ENCODE peak calls at places on chromosomes 6 and 20, in four cellular contexts. One of them, this sample, is unnamed.

GRCh38 chr20:57390604-57391438 is at the start of gene RBM38:
- DNase-seq in T-helper 2 cell: peak
- DNase-seq in effector memory CD8-positive, alpha-beta T cell: peak
- DNase-seq in DMS153: peak
- DNase-seq in this sample: peak

GRCh38 chr6:2504495-2505064 is 246.1 kb downstream of the MYLK4 start:
- DNase-seq in T-helper 2 cell: no peak
- DNase-seq in effector memory CD8-positive, alpha-beta T cell: no peak
- DNase-seq in DMS153: no peak
- DNase-seq in this sample: no peak

GRCh38 chr6:143998686-143999085 is 9.4 kb downstream of the PLAGL1 start:
- DNase-seq in T-helper 2 cell: no peak
- DNase-seq in effector memory CD8-positive, alpha-beta T cell: no peak
- DNase-seq in DMS153: no peak
- DNase-seq in this sample: no peak

GRCh38 chr6:158648682-158649131 is 1.1 kb upstream of the SYTL3 start:
- DNase-seq in T-helper 2 cell: no peak
- DNase-seq in effector memory CD8-positive, alpha-beta T cell: no peak
- DNase-seq in DMS153: no peak
- DNase-seq in this sample: no peak

GRCh38 chr6:43927525-43928210 is 157.7 kb downstream of the VEGFA start:
- DNase-seq in T-helper 2 cell: no peak
- DNase-seq in effector memory CD8-positive, alpha-beta T cell: no peak
- DNase-seq in DMS153: no peak
- DNase-seq in this sample: peak

GRCh38 chr6:158377866-158378265 is 65.6 kb downstream of the TULP4 start:
- DNase-seq in T-helper 2 cell: no peak
- DNase-seq in effector memory CD8-positive, alpha-beta T cell: no peak
- DNase-seq in DMS153: peak
- DNase-seq in this sample: no peak

GRCh38 chr6:27839303-27840081 is 72.7 kb downstream of the OR2B2 start:
- DNase-seq in T-helper 2 cell: no peak
- DNase-seq in effector memory CD8-positive, alpha-beta T cell: no peak
- DNase-seq in DMS153: peak
- DNase-seq in this sample: no peak

GRCh38 chr20:53944796-53945195 is 125.6 kb downstream of the BCAS1 start:
- DNase-seq in T-helper 2 cell: no peak
- DNase-seq in effector memory CD8-positive, alpha-beta T cell: no peak
- DNase-seq in DMS153: peak
- DNase-seq in this sample: no peak

GRCh38 chr6:124009372-124009765 is 205.7 kb downstream of the NKAIN2 start:
- DNase-seq in T-helper 2 cell: no peak
- DNase-seq in effector memory CD8-positive, alpha-beta T cell: no peak
- DNase-seq in DMS153: no peak
- DNase-seq in this sample: no peak

GRCh38 chr20:53793783-53794383 is 200.2 kb upstream of the ZNF217 start:
- DNase-seq in T-helper 2 cell: no peak
- DNase-seq in effector memory CD8-positive, alpha-beta T cell: no peak
- DNase-seq in DMS153: no peak
- DNase-seq in this sample: no peak

GRCh38 chr6:25842526-25842925 is 10.7 kb upstream of the SLC17A1 start:
- DNase-seq in T-helper 2 cell: no peak
- DNase-seq in effector memory CD8-positive, alpha-beta T cell: no peak
- DNase-seq in DMS153: no peak
- DNase-seq in this sample: no peak

GRCh38 chr20:50870572-50871161 is 60.6 kb downstream of the ADNP start:
- DNase-seq in T-helper 2 cell: no peak
- DNase-seq in effector memory CD8-positive, alpha-beta T cell: no peak
- DNase-seq in DMS153: no peak
- DNase-seq in this sample: no peak

GRCh38 chr6:5205035-5205469 is 55.7 kb downstream of the LYRM4 start:
- DNase-seq in T-helper 2 cell: no peak
- DNase-seq in effector memory CD8-positive, alpha-beta T cell: no peak
- DNase-seq in DMS153: no peak
- DNase-seq in this sample: no peak

GRCh38 chr6:125193208-125193607 is 39.6 kb downstream of the TPD52L1 start:
- DNase-seq in T-helper 2 cell: no peak
- DNase-seq in effector memory CD8-positive, alpha-beta T cell: no peak
- DNase-seq in DMS153: no peak
- DNase-seq in this sample: no peak

GRCh38 chr6:108497883-108498282 is 62.8 kb upstream of the FOXO3 start:
- DNase-seq in T-helper 2 cell: no peak
- DNase-seq in effector memory CD8-positive, alpha-beta T cell: no peak
- DNase-seq in DMS153: peak
- DNase-seq in this sample: no peak

GRCh38 chr20:21705466-21706344 is at the start of gene PAX1:
- DNase-seq in T-helper 2 cell: no peak
- DNase-seq in effector memory CD8-positive, alpha-beta T cell: no peak
- DNase-seq in DMS153: no peak
- DNase-seq in this sample: no peak

GRCh38 chr6:7468382-7469081 is 72.9 kb upstream of the DSP start:
- DNase-seq in T-helper 2 cell: no peak
- DNase-seq in effector memory CD8-positive, alpha-beta T cell: no peak
- DNase-seq in DMS153: no peak
- DNase-seq in this sample: no peak

GRCh38 chr20:2297352-2297717 is 1.5 kb downstream of the TGM3 start:
- DNase-seq in T-helper 2 cell: no peak
- DNase-seq in effector memory CD8-positive, alpha-beta T cell: no peak
- DNase-seq in DMS153: no peak
- DNase-seq in this sample: no peak

GRCh38 chr6:99345164-99345563 is 4.3 kb downstream of the FAXC start:
- DNase-seq in T-helper 2 cell: no peak
- DNase-seq in effector memory CD8-positive, alpha-beta T cell: no peak
- DNase-seq in DMS153: no peak
- DNase-seq in this sample: no peak

GRCh38 chr6:154675602-154676088 is 57.6 kb upstream of the SCAF8 start:
- DNase-seq in T-helper 2 cell: peak
- DNase-seq in effector memory CD8-positive, alpha-beta T cell: peak
- DNase-seq in DMS153: peak
- DNase-seq in this sample: peak

GRCh38 chr6:108735310-108735990 is 112.8 kb upstream of the ARMC2 start:
- DNase-seq in T-helper 2 cell: no peak
- DNase-seq in effector memory CD8-positive, alpha-beta T cell: no peak
- DNase-seq in DMS153: no peak
- DNase-seq in this sample: no peak

GRCh38 chr6:33980176-33980805 is 165.6 kb downstream of the GRM4 start:
- DNase-seq in T-helper 2 cell: no peak
- DNase-seq in effector memory CD8-positive, alpha-beta T cell: no peak
- DNase-seq in DMS153: no peak
- DNase-seq in this sample: no peak